ENCODE peak calls at places on chromosomes 12 and 14, in five cellular contexts. R is tibial nerve, F is PC-3, Y is H1, O is Peyer's patch. L is an unnamed sample. For H3K4me1 and H3K27me3, the result is how much of the 10 kb centered on the place peaks cover.

GRCh38 chr12:57280234-57281062 is 29.5 kb upstream of the STAC3 start:
- DNase-seq in R (no peak), F (peak), Y (no peak), O (peak), L (no peak)

GRCh38 chr14:78519863-78520262 is 349.7 kb downstream of the NRXN3 start:
- DNase-seq in R (no peak), F (peak), Y (peak), O (no peak), L (peak)

GRCh38 chr12:121534495-121535148 is 46.2 kb downstream of the KDM2B start:
- DNase-seq in R (no peak), F (no peak), Y (peak), O (no peak), L (no peak)

GRCh38 chr12:92156704-92157395 is 11.2 kb upstream of the BTG1 start:
- DNase-seq in R (no peak), F (no peak), Y (no peak), O (no peak), L (no peak)

GRCh38 chr12:64098709-64099354 is 123.3 kb downstream of the KICS2 start:
- DNase-seq in R (no peak), F (peak), Y (no peak), O (no peak), L (no peak)

GRCh38 chr12:40515041-40515825 is 177.0 kb upstream of the CNTN1 start:
- DNase-seq in R (no peak), F (no peak), Y (no peak), O (no peak), L (no peak)

GRCh38 chr14:51544901-51545300 is 106.8 kb upstream of the FRMD6 start:
- DNase-seq in R (no peak), F (no peak), Y (no peak), O (no peak), L (no peak)

GRCh38 chr14:20612403-20612802 is 21.2 kb upstream of the RNASE12 start:
- DNase-seq in R (no peak), F (no peak), Y (no peak), O (no peak), L (no peak)

GRCh38 chr12:20629414-20630156 is 65.5 kb upstream of the SLCO1C1 start:
- DNase-seq in R (no peak), F (peak), Y (no peak), O (no peak), L (no peak)

GRCh38 chr12:95857799-95858198 is 953 bp upstream of the SNRPF start:
- DNase-seq in R (no peak), F (no peak), Y (no peak), O (no peak), L (no peak)

GRCh38 chr14:50955373-50956043 is 11.2 kb upstream of the PYGL start:
- DNase-seq in R (peak), F (peak), Y (no peak), O (no peak), L (no peak)

GRCh38 chr14:77007339-77007974 is 21.1 kb downstream of the IRF2BPL start:
- DNase-seq in R (no peak), F (no peak), Y (no peak), O (no peak), L (no peak)

GRCh38 chr12:85562765-85563164 is 273.4 kb downstream of the RASSF9 start:
- DNase-seq in R (no peak), F (no peak), Y (no peak), O (no peak), L (no peak)

DNA sequence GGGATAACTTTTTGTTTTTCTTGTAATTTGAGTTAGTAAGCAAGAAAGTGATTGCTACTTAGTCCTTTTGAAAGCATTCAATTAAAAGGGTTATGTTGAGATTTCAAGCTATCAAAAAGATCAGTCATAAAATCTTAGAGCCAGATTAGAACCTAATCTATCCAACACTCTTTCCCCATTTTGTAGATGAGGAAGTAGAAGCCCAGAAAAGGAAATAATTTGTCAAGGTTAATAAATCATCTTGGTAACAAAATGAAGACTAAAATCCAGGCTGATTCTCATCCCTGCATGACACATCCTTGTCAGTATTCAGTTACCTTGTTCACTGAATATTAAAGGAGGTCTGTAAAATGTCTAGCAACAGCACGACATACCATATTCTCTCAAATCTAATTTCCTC is 26.5 kb downstream of the PPP1R13B start:
- DNase-seq in R (no peak), F (no peak), Y (no peak), O (no peak), L (no peak)
- H3K4me1 ChIP-seq in R (under half), F (under half), Y (under half), O (under half), L (under half)

DNA sequence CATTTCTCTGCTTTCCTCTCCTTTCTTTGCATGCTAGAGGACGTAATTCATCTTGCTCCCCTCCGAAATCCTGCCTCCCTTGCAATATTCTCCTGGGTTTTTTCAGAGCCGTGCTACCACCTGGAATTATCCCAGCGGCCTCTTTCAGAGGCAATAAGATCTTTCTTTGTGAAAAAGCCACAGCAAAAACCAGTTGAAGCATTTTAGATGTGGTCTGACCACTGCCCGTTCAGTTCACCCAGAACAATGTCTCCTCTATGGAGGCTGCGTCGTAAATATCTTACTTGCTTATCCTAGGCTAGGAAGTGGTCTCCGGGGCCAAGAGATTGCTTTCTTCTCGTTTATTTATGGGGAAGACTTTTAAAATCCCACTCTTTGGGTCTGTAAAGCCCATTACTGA is 85.8 kb downstream of the TBX5 start:
- DNase-seq in R (no peak), F (no peak), Y (no peak), O (no peak), L (no peak)
- H3K27me3 ChIP-seq in R (under half), F (half or more), Y (under half), O (under half), L (under half)

DNA sequence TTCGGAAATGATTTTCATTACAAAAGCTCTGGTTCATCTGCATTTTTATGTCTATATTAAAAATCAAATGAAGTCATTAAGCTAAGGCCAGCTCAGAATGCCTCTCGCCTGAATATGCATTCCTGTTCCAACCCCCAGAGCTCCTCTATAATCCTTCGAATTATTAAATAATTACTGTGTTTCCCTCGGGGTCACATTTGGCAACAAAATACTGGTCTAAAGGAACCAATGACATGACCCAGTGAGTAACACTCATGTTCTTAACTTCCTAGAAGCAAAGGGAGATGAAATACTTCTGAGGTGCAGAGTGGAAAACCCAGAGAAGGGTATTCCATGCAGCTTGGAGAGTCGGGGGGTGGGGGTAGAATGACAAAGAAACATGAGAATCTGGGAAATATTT is 68.3 kb downstream of the FOXN3 start:
- DNase-seq in R (no peak), F (no peak), Y (no peak), O (no peak), L (no peak)
- H3K4me1 ChIP-seq in R (under half), F (under half), Y (under half), O (under half), L (under half)

GRCh38 chr14:103385994-103386491 is 828 bp downstream of the MARK3 start:
- DNase-seq in R (peak), F (peak), Y (no peak), O (peak), L (no peak)
- H3K27me3 ChIP-seq in R (under half), F (under half), Y (under half), O (under half), L (under half)

GRCh38 chr14:89415139-89415538 is 1.9 kb downstream of the FOXN3 start:
- DNase-seq in R (no peak), F (no peak), Y (no peak), O (no peak), L (no peak)
- H3K4me1 ChIP-seq in R (under half), F (under half), Y (under half), O (under half), L (under half)

DNA sequence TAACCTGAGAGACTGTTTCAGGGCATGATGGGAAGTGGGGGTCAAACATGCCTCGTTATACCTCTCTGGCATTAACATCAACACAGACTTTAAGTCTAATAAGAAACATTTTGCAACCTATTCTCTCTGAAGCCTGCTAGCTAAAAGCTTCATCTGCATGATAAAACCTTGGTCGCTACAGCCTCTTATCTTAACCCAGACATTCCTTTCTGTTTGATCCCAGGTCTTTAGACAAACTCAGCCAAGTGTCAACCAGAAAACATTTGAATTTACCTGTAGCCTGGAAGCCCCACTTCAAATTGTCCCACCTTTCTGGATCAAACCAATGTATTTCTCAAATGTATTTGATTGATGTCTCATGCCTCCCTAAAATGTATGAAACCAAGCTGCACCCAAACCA is 9.1 kb downstream of the PPP2R3C start:
- DNase-seq in R (no peak), F (no peak), Y (no peak), O (no peak), L (no peak)
- H3K27me3 ChIP-seq in R (under half), F (under half), Y (under half), O (under half), L (under half)

GRCh38 chr12:51973560-51973959 is 22.1 kb downstream of the ACVR1B start:
- DNase-seq in R (no peak), F (no peak), Y (no peak), O (no peak), L (no peak)

GRCh38 chr12:51974646-51975045 is 23.1 kb downstream of the ACVR1B start:
- DNase-seq in R (no peak), F (no peak), Y (no peak), O (no peak), L (no peak)

GRCh38 chr12:51972424-51972812 is 20.9 kb downstream of the ACVR1B start:
- DNase-seq in R (no peak), F (no peak), Y (no peak), O (no peak), L (no peak)

GRCh38 chr12:51971679-51972423 is 20.4 kb downstream of the ACVR1B start:
- DNase-seq in R (no peak), F (no peak), Y (no peak), O (no peak), L (no peak)

GRCh38 chr12:51972849-51973273 is 21.4 kb downstream of the ACVR1B start:
- DNase-seq in R (peak), F (no peak), Y (no peak), O (peak), L (no peak)
- H3K4me1 ChIP-seq in R (under half), F (under half), Y (under half), O (under half), L (under half)

GRCh38 chr14:60655898-60656754 is 6.8 kb upstream of the SIX1 start:
- DNase-seq in R (no peak), F (no peak), Y (no peak), O (no peak), L (no peak)
- H3K27me3 ChIP-seq in R (under half), F (under half), Y (half or more), O (under half), L (half or more)

GRCh38 chr12:94748726-94749421 is 98.5 kb upstream of the TMCC3 start:
- DNase-seq in R (no peak), F (no peak), Y (no peak), O (no peak), L (no peak)

GRCh38 chr12:94743174-94743573 is 92.8 kb upstream of the TMCC3 start:
- DNase-seq in R (no peak), F (no peak), Y (no peak), O (no peak), L (no peak)

GRCh38 chr12:94740601-94741362 is 90.4 kb upstream of the TMCC3 start:
- DNase-seq in R (no peak), F (no peak), Y (peak), O (no peak), L (no peak)

GRCh38 chr12:94749890-94750289 is 99.5 kb upstream of the TMCC3 start:
- DNase-seq in R (no peak), F (no peak), Y (no peak), O (no peak), L (no peak)

GRCh38 chr12:94745562-94745961 is 95.2 kb upstream of the TMCC3 start:
- DNase-seq in R (no peak), F (no peak), Y (no peak), O (no peak), L (no peak)
- H3K4me1 ChIP-seq in R (under half), F (under half), Y (under half), O (under half), L (under half)

L was measured in iPS DF 6.9.